ENCODE peak calls at places on chromosomes 5 and 9, in seven cellular contexts. One of them, this sample, is unnamed.

GRCh38 chr9:87950765-87951488 is 23.4 kb downstream of the CDK20 start:
- DNase-seq in fibroblast of pulmonary artery: peak; percentile 53
- DNase-seq in psoas muscle: no peak
- DNase-seq in brain microvascular endothelial cell: peak; percentile 11
- DNase-seq in CD4-positive, alpha-beta T cell: no peak
- DNase-seq in pancreas: no peak
- DNase-seq in AG04450: no peak
- DNase-seq in this sample: peak; percentile 56

GRCh38 chr9:10007356-10007755 is 605.4 kb downstream of the PTPRD start:
- DNase-seq in fibroblast of pulmonary artery: no peak
- DNase-seq in AG04450: no peak
- DNase-seq in CD4-positive, alpha-beta T cell: no peak
- DNase-seq in brain microvascular endothelial cell: no peak
- DNase-seq in pancreas: no peak
- DNase-seq in psoas muscle: no peak
- DNase-seq in this sample: no peak

GRCh38 chr5:123422433-123423277 is 548 bp downstream of the CEP120 start:
- DNase-seq in brain microvascular endothelial cell: peak; percentile 18
- DNase-seq in AG04450: no peak
- DNase-seq in CD4-positive, alpha-beta T cell: peak; percentile 17
- DNase-seq in pancreas: no peak
- DNase-seq in fibroblast of pulmonary artery: peak; percentile 33
- DNase-seq in psoas muscle: no peak
- DNase-seq in this sample: peak; percentile 56

GRCh38 chr9:135797507-135798302 is 95.7 kb downstream of the KCNT1 start:
- DNase-seq in fibroblast of pulmonary artery: peak; percentile 56
- DNase-seq in brain microvascular endothelial cell: peak; percentile 23
- DNase-seq in AG04450: no peak
- DNase-seq in pancreas: no peak
- DNase-seq in psoas muscle: peak; percentile 78
- DNase-seq in CD4-positive, alpha-beta T cell: no peak
- DNase-seq in this sample: peak; percentile 52

GRCh38 chr5:25448190-25448621 is 803.4 kb upstream of the CDH10 start:
- DNase-seq in psoas muscle: no peak
- DNase-seq in fibroblast of pulmonary artery: no peak
- DNase-seq in AG04450: no peak
- DNase-seq in CD4-positive, alpha-beta T cell: no peak
- DNase-seq in brain microvascular endothelial cell: no peak
- DNase-seq in pancreas: no peak
- DNase-seq in this sample: no peak

GRCh38 chr9:96122756-96123155 is 179.2 kb downstream of the HSD17B3 start:
- DNase-seq in CD4-positive, alpha-beta T cell: no peak
- DNase-seq in pancreas: no peak
- DNase-seq in psoas muscle: no peak
- DNase-seq in brain microvascular endothelial cell: peak; percentile 28
- DNase-seq in fibroblast of pulmonary artery: peak; percentile 42
- DNase-seq in AG04450: peak; percentile 24
- DNase-seq in this sample: no peak

GRCh38 chr9:98135938-98136337 is 16.9 kb upstream of the TRIM14 start:
- DNase-seq in pancreas: no peak
- DNase-seq in AG04450: no peak
- DNase-seq in CD4-positive, alpha-beta T cell: no peak
- DNase-seq in fibroblast of pulmonary artery: no peak
- DNase-seq in brain microvascular endothelial cell: no peak
- DNase-seq in psoas muscle: no peak
- DNase-seq in this sample: no peak

GRCh38 chr5:132094393-132095076 is 20.9 kb downstream of the CSF2 start:
- DNase-seq in CD4-positive, alpha-beta T cell: no peak
- DNase-seq in pancreas: no peak
- DNase-seq in fibroblast of pulmonary artery: peak; percentile 85
- DNase-seq in AG04450: peak; percentile 86
- DNase-seq in psoas muscle: no peak
- DNase-seq in brain microvascular endothelial cell: peak; percentile 97
- DNase-seq in this sample: peak; percentile 90

GRCh38 chr5:108093186-108093585 is 288.7 kb downstream of the FBXL17 start:
- DNase-seq in brain microvascular endothelial cell: no peak
- DNase-seq in AG04450: peak; percentile 1
- DNase-seq in CD4-positive, alpha-beta T cell: no peak
- DNase-seq in pancreas: no peak
- DNase-seq in fibroblast of pulmonary artery: peak; percentile 22
- DNase-seq in psoas muscle: no peak
- DNase-seq in this sample: peak; percentile 45

GRCh38 chr5:157050050-157050449 is 8.9 kb downstream of the HAVCR1 start:
- DNase-seq in AG04450: no peak
- DNase-seq in CD4-positive, alpha-beta T cell: no peak
- DNase-seq in psoas muscle: no peak
- DNase-seq in fibroblast of pulmonary artery: no peak
- DNase-seq in brain microvascular endothelial cell: no peak
- DNase-seq in pancreas: no peak
- DNase-seq in this sample: no peak

GRCh38 chr9:126565336-126566128 is 48.2 kb upstream of the LMX1B start:
- DNase-seq in brain microvascular endothelial cell: no peak
- DNase-seq in AG04450: no peak
- DNase-seq in fibroblast of pulmonary artery: no peak
- DNase-seq in psoas muscle: no peak
- DNase-seq in pancreas: no peak
- DNase-seq in CD4-positive, alpha-beta T cell: no peak
- DNase-seq in this sample: no peak

GRCh38 chr9:121808781-121809180 is 157.3 kb downstream of the DAB2IP start:
- DNase-seq in psoas muscle: no peak
- DNase-seq in pancreas: no peak
- DNase-seq in CD4-positive, alpha-beta T cell: no peak
- DNase-seq in brain microvascular endothelial cell: no peak
- DNase-seq in AG04450: no peak
- DNase-seq in fibroblast of pulmonary artery: no peak
- DNase-seq in this sample: no peak

GRCh38 chr5:172444110-172444510 is 10.2 kb downstream of the SH3PXD2B start:
- DNase-seq in psoas muscle: no peak
- DNase-seq in CD4-positive, alpha-beta T cell: no peak
- DNase-seq in AG04450: no peak
- DNase-seq in pancreas: no peak
- DNase-seq in fibroblast of pulmonary artery: peak; percentile 87
- DNase-seq in brain microvascular endothelial cell: peak; percentile 57
- DNase-seq in this sample: peak; percentile 74

GRCh38 chr9:134338394-134339182 is 12.3 kb downstream of the RXRA start:
- DNase-seq in AG04450: no peak
- DNase-seq in psoas muscle: no peak
- DNase-seq in brain microvascular endothelial cell: no peak
- DNase-seq in pancreas: peak; percentile 58
- DNase-seq in fibroblast of pulmonary artery: no peak
- DNase-seq in CD4-positive, alpha-beta T cell: no peak
- DNase-seq in this sample: no peak

GRCh38 chr5:149133795-149134777 is 7.2 kb upstream of the ABLIM3 start:
- DNase-seq in fibroblast of pulmonary artery: peak; percentile 82
- DNase-seq in brain microvascular endothelial cell: peak; percentile 82
- DNase-seq in CD4-positive, alpha-beta T cell: no peak
- DNase-seq in AG04450: no peak
- DNase-seq in psoas muscle: peak; percentile 86
- DNase-seq in pancreas: no peak
- DNase-seq in this sample: peak; percentile 99

GRCh38 chr9:78363221-78363620 is 66.3 kb downstream of the PSAT1 start:
- DNase-seq in AG04450: no peak
- DNase-seq in CD4-positive, alpha-beta T cell: no peak
- DNase-seq in psoas muscle: no peak
- DNase-seq in brain microvascular endothelial cell: no peak
- DNase-seq in fibroblast of pulmonary artery: peak; percentile 23
- DNase-seq in pancreas: no peak
- DNase-seq in this sample: no peak

GRCh38 chr9:112015736-112016135 is 119.1 kb downstream of the UGCG start:
- DNase-seq in CD4-positive, alpha-beta T cell: no peak
- DNase-seq in pancreas: no peak
- DNase-seq in fibroblast of pulmonary artery: no peak
- DNase-seq in brain microvascular endothelial cell: no peak
- DNase-seq in psoas muscle: no peak
- DNase-seq in AG04450: no peak
- DNase-seq in this sample: no peak

GRCh38 chr5:80559244-80559643 is 10.8 kb downstream of the ANKRD34B start:
- DNase-seq in pancreas: no peak
- DNase-seq in CD4-positive, alpha-beta T cell: no peak
- DNase-seq in AG04450: no peak
- DNase-seq in psoas muscle: no peak
- DNase-seq in fibroblast of pulmonary artery: no peak
- DNase-seq in brain microvascular endothelial cell: no peak
- DNase-seq in this sample: no peak

GRCh38 chr5:176360894-176361436 is 599 bp downstream of the KIAA1191 start:
- DNase-seq in pancreas: no peak
- DNase-seq in brain microvascular endothelial cell: peak; percentile 11
- DNase-seq in fibroblast of pulmonary artery: peak; percentile 13
- DNase-seq in psoas muscle: no peak
- DNase-seq in CD4-positive, alpha-beta T cell: peak; percentile 2
- DNase-seq in AG04450: no peak
- DNase-seq in this sample: peak; percentile 39

GRCh38 chr5:118459490-118459889 is 528.9 kb downstream of the DTWD2 start:
- DNase-seq in brain microvascular endothelial cell: no peak
- DNase-seq in AG04450: no peak
- DNase-seq in pancreas: no peak
- DNase-seq in CD4-positive, alpha-beta T cell: no peak
- DNase-seq in psoas muscle: no peak
- DNase-seq in fibroblast of pulmonary artery: no peak
- DNase-seq in this sample: no peak

GRCh38 chr9:117412006-117412715 is 2.7 kb downstream of the ASTN2 start:
- DNase-seq in fibroblast of pulmonary artery: no peak
- DNase-seq in brain microvascular endothelial cell: no peak
- DNase-seq in pancreas: no peak
- DNase-seq in AG04450: no peak
- DNase-seq in psoas muscle: no peak
- DNase-seq in CD4-positive, alpha-beta T cell: no peak
- DNase-seq in this sample: no peak

GRCh38 chr5:140575309-140575708 is 10.7 kb downstream of the SLC35A4 start:
- DNase-seq in psoas muscle: peak; percentile 75
- DNase-seq in pancreas: no peak
- DNase-seq in AG04450: no peak
- DNase-seq in CD4-positive, alpha-beta T cell: no peak
- DNase-seq in fibroblast of pulmonary artery: peak; percentile 79
- DNase-seq in brain microvascular endothelial cell: peak; percentile 38
- DNase-seq in this sample: peak; percentile 92
- TF ChIP-seq CTCF in psoas muscle: peak; percentile 46
- TF ChIP-seq CTCF in pancreas: no peak
- TF ChIP-seq CTCF in AG04450: peak; percentile 38
- TF ChIP-seq CTCF in CD4-positive, alpha-beta T cell: no peak
- TF ChIP-seq CTCF in fibroblast of pulmonary artery: peak; percentile 67
- TF ChIP-seq CTCF in brain microvascular endothelial cell: peak; percentile 61
- TF ChIP-seq CTCF in this sample: peak; percentile 82

GRCh38 chr5:72397836-72398235 is 77.7 kb downstream of the PTCD2 start:
- DNase-seq in psoas muscle: no peak
- DNase-seq in brain microvascular endothelial cell: no peak
- DNase-seq in CD4-positive, alpha-beta T cell: no peak
- DNase-seq in pancreas: no peak
- DNase-seq in fibroblast of pulmonary artery: no peak
- DNase-seq in AG04450: no peak
- DNase-seq in this sample: no peak

GRCh38 chr5:72390836-72391235 is 70.7 kb downstream of the PTCD2 start:
- DNase-seq in CD4-positive, alpha-beta T cell: no peak
- DNase-seq in pancreas: no peak
- DNase-seq in brain microvascular endothelial cell: no peak
- DNase-seq in psoas muscle: no peak
- DNase-seq in fibroblast of pulmonary artery: no peak
- DNase-seq in AG04450: no peak
- DNase-seq in this sample: no peak

GRCh38 chr5:72392326-72392733 is 72.2 kb downstream of the PTCD2 start:
- DNase-seq in CD4-positive, alpha-beta T cell: no peak
- DNase-seq in psoas muscle: no peak
- DNase-seq in pancreas: no peak
- DNase-seq in brain microvascular endothelial cell: no peak
- DNase-seq in fibroblast of pulmonary artery: no peak
- DNase-seq in AG04450: no peak
- DNase-seq in this sample: peak; percentile 55

DNA sequence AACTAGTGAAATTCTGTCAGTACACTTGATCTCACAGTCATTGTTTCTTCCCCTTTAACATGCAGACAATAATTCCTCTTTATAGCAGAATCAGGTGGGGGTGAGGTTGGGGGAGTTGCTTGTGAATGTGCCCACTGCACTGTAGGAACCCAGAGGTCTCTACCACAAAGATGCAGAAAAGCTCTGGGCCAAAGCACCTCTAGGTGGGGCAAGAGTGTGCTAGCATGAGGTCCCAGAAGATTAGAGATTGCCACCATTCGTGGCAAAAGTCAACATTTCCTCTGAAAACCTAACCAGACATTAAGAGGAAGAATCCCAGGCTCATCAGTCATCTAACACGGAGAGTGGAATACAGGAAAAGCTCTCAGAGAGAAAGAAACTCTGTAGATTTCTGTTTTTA is 74.5 kb downstream of the PTCD2 start:
- DNase-seq in brain microvascular endothelial cell: no peak
- DNase-seq in CD4-positive, alpha-beta T cell: no peak
- DNase-seq in psoas muscle: no peak
- DNase-seq in fibroblast of pulmonary artery: peak; percentile 50
- DNase-seq in pancreas: no peak
- DNase-seq in AG04450: no peak
- DNase-seq in this sample: peak; percentile 48
- TF ChIP-seq CTCF in brain microvascular endothelial cell: peak; percentile 77
- TF ChIP-seq CTCF in CD4-positive, alpha-beta T cell: no peak
- TF ChIP-seq CTCF in psoas muscle: peak; percentile 25
- TF ChIP-seq CTCF in fibroblast of pulmonary artery: peak; percentile 63
- TF ChIP-seq CTCF in pancreas: no peak
- TF ChIP-seq CTCF in AG04450: peak; percentile 39
- TF ChIP-seq CTCF in this sample: no peak

DNA sequence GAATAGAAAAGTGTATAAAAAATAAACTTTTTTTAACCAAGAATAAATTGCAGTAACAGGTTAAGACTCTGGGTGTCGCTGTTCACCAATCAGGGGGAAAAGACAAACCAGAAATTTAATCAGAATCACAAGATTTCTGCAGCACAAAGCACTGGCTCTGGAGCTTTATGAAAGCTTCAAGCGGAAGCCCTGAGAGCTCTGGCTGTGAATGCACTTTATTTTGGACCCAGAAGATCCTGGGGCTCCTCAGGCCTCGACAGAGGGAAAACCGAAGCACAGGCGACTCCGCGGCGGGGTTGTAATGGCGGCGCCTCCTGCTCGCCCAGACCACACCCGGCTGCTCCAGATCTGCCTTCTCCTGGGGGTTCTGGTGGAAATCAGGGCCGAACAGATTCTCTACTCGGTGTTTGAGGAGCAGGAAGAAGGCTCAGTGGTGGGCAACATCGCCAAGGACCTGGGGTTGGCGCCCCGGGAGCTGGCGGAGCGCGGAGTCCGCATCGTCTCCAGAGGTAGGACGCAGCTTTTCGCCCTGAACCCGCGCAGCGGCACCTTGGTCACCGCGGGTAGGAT is at the start of gene PCDHGA4:
- DNase-seq in brain microvascular endothelial cell: no peak
- DNase-seq in CD4-positive, alpha-beta T cell: no peak
- DNase-seq in psoas muscle: peak; percentile 44
- DNase-seq in fibroblast of pulmonary artery: peak; percentile 49
- DNase-seq in pancreas: no peak
- DNase-seq in AG04450: no peak
- DNase-seq in this sample: peak; percentile 9
- TF ChIP-seq CTCF in brain microvascular endothelial cell: peak; percentile 37
- TF ChIP-seq CTCF in CD4-positive, alpha-beta T cell: no peak
- TF ChIP-seq CTCF in psoas muscle: peak; percentile 43
- TF ChIP-seq CTCF in fibroblast of pulmonary artery: peak; percentile 50
- TF ChIP-seq CTCF in pancreas: no peak
- TF ChIP-seq CTCF in AG04450: peak; percentile 54
- TF ChIP-seq CTCF in this sample: no peak

DNA sequence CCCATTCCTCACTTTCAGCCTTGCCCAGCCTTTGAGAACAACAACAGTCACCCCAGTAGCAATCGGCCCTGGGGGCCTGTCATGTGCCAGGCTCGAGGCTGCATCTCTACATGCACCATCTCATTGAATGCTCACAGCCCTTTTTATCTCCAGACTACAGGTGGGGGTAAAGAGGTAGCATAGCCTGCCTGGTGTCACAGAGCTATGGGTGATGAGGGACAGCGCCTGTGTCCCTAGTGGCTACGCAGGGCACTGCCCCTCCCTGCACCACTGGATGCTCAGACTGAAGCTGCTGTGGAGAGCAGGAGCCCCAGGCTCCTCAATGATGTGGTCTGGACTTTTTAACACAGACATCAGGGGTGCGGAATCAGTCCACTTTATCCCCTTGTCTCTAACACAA is 2.8 kb downstream of the CAMK2A start:
- DNase-seq in brain microvascular endothelial cell: no peak
- DNase-seq in CD4-positive, alpha-beta T cell: no peak
- DNase-seq in fibroblast of pulmonary artery: no peak
- DNase-seq in pancreas: no peak
- DNase-seq in AG04450: no peak
- DNase-seq in psoas muscle: no peak
- DNase-seq in this sample: no peak
- TF ChIP-seq CTCF in brain microvascular endothelial cell: peak; percentile 59
- TF ChIP-seq CTCF in CD4-positive, alpha-beta T cell: no peak
- TF ChIP-seq CTCF in fibroblast of pulmonary artery: peak; percentile 20
- TF ChIP-seq CTCF in pancreas: no peak
- TF ChIP-seq CTCF in AG04450: peak; percentile 28
- TF ChIP-seq CTCF in psoas muscle: peak; percentile 12
- TF ChIP-seq CTCF in this sample: peak; percentile 31